ENCODE peak calls at places on chromosomes 16 and 17, in ten cellular contexts. R is mesendoderm; P is left ventricle myocardium superior; W is NCI-H2029; L is Caki2; D is HTR-8/SVneo; O is activated T-helper 1 cell treated with anti-CD3 and anti-CD28 coated beads, Interleukin-2, amount 50 U/mL, for 16 hours; Z is effector CD4-positive, alpha-beta T cell; S is GM19239; Y is smooth muscle cell of the brain vasculature. T is an unnamed sample.

GRCh38 chr17:13600475-13601316 is 1.0 kb downstream of the HS3ST3A1 start:
- DNase-seq in R (peak), P (peak), W (no peak), L (peak), D (no peak), O (no peak), Z (no peak), S (no peak), Y (no peak), T (no peak)

GRCh38 chr16:77290451-77291110 is 91.4 kb downstream of the SYCE1L start:
- DNase-seq in R (no peak), P (no peak), W (peak), L (peak), D (no peak), O (no peak), Z (no peak), S (no peak), Y (no peak), T (no peak)

GRCh38 chr17:65978881-65979280 is 213.1 kb downstream of the CEP112 start:
- DNase-seq in R (no peak), P (no peak), W (no peak), L (no peak), D (no peak), O (no peak), Z (no peak), S (no peak), Y (no peak), T (no peak)

GRCh38 chr16:29816694-29817441 is 916 bp downstream of the PAGR1 start:
- DNase-seq in R (peak), P (peak), W (peak), L (peak), D (peak), O (no peak), Z (no peak), S (no peak), Y (no peak), T (no peak)

GRCh38 chr17:80122026-80122575 is 20.7 kb downstream of the GAA start:
- DNase-seq in R (no peak), P (no peak), W (no peak), L (no peak), D (no peak), O (no peak), Z (no peak), S (no peak), Y (no peak), T (no peak)

GRCh38 chr17:17072546-17072945 is 30.3 kb downstream of the MPRIP start:
- DNase-seq in R (no peak), P (no peak), W (no peak), L (no peak), D (no peak), O (no peak), Z (no peak), S (no peak), Y (no peak), T (no peak)

GRCh38 chr17:47975189-47975814 is 4.4 kb downstream of the CDK5RAP3 start:
- DNase-seq in R (no peak), P (no peak), W (no peak), L (no peak), D (no peak), O (no peak), Z (no peak), S (no peak), Y (no peak), T (no peak)

GRCh38 chr16:77374384-77374783 is 60.5 kb downstream of the ADAMTS18 start:
- DNase-seq in R (peak), P (no peak), W (peak), L (no peak), D (no peak), O (no peak), Z (no peak), S (no peak), Y (no peak), T (no peak)

GRCh38 chr16:13756411-13756810 is 163.5 kb upstream of the ERCC4 start:
- DNase-seq in R (no peak), P (no peak), W (no peak), L (no peak), D (no peak), O (no peak), Z (no peak), S (no peak), Y (no peak), T (no peak)

GRCh38 chr16:83113811-83114210 is 487.0 kb downstream of the CDH13 start:
- DNase-seq in R (no peak), P (no peak), W (no peak), L (no peak), D (no peak), O (no peak), Z (no peak), S (no peak), Y (no peak), T (no peak)

GRCh38 chr17:4536259-4536741 is 18.9 kb downstream of the MYBBP1A start:
- DNase-seq in R (peak), P (no peak), W (no peak), L (no peak), D (no peak), O (no peak), Z (no peak), S (no peak), Y (no peak), T (no peak)

GRCh38 chr17:73089918-73090317 is 2.6 kb downstream of the SLC39A11 start:
- DNase-seq in R (no peak), P (no peak), W (no peak), L (no peak), D (no peak), O (no peak), Z (no peak), S (no peak), Y (no peak), T (no peak)

GRCh38 chr16:10321407-10322397 is 64.2 kb upstream of the ATF7IP2 start:
- DNase-seq in R (no peak), P (no peak), W (no peak), L (no peak), D (no peak), O (no peak), Z (no peak), S (no peak), Y (no peak), T (no peak)

GRCh38 chr17:77884019-77884418 is 74.5 kb upstream of the TNRC6C start:
- DNase-seq in R (peak), P (no peak), W (no peak), L (no peak), D (no peak), O (no peak), Z (no peak), S (no peak), Y (no peak), T (no peak)

GRCh38 chr16:3716831-3717234 is 491 bp downstream of the TRAP1 start:
- DNase-seq in R (peak), P (no peak), W (no peak), L (no peak), D (peak), O (no peak), Z (peak), S (peak), Y (no peak), T (no peak)

GRCh38 chr17:1123397-1124237 is 56.2 kb downstream of the ABR start:
- DNase-seq in R (no peak), P (no peak), W (peak), L (no peak), D (no peak), O (no peak), Z (no peak), S (no peak), Y (no peak), T (no peak)

GRCh38 chr17:75524971-75525805 is at the start of gene LLGL2:
- DNase-seq in R (peak), P (peak), W (peak), L (peak), D (peak), O (peak), Z (peak), S (peak), Y (no peak), T (no peak)

GRCh38 chr16:10971560-10971961 is 27.2 kb downstream of the CLEC16A start:
- DNase-seq in R (peak), P (no peak), W (peak), L (peak), D (peak), O (no peak), Z (peak), S (no peak), Y (peak), T (peak)

GRCh38 chr16:88484505-88485365 is 31.7 kb downstream of the ZFPM1 start:
- DNase-seq in R (no peak), P (no peak), W (no peak), L (no peak), D (no peak), O (no peak), Z (no peak), S (no peak), Y (no peak), T (no peak)

GRCh38 chr16:84751947-84752346 is 52.1 kb downstream of the USP10 start:
- DNase-seq in R (no peak), P (no peak), W (no peak), L (no peak), D (no peak), O (no peak), Z (no peak), S (no peak), Y (no peak), T (no peak)

GRCh38 chr16:77998350-77999023 is 23.9 kb upstream of the CLEC3A start:
- DNase-seq in R (peak), P (no peak), W (no peak), L (no peak), D (no peak), O (no peak), Z (no peak), S (no peak), Y (no peak), T (no peak)